ENCODE peak calls at places on chromosomes 2 and 18, in seven cellular contexts. G, W, N, M, D, S and F are unnamed samples.

GRCh38 chr18:55501594-55502345 is 86.2 kb downstream of the TCF4 start:
- ATAC-seq in G (no peak), W (no peak), N (no peak), M (no peak), D (no peak), S (no peak), F (no peak)

GRCh38 chr2:27832396-27832795 is 57.8 kb downstream of the RBKS start:
- ATAC-seq in G (no peak), W (no peak), N (no peak), M (no peak), D (no peak), S (peak; percentile 26), F (no peak)

GRCh38 chr2:11411768-11412448 is 54.1 kb downstream of the E2F6 start:
- ATAC-seq in G (peak; percentile 12), W (peak; percentile 63), N (peak; percentile 78), M (peak; percentile 71), D (no peak), S (peak; percentile 55), F (no peak)

GRCh38 chr2:154240316-154240715 is 368.6 kb downstream of the GALNT13 start:
- ATAC-seq in G (no peak), W (no peak), N (no peak), M (no peak), D (no peak), S (no peak), F (no peak)

GRCh38 chr2:23568257-23569190 is 183.5 kb downstream of the KLHL29 start:
- ATAC-seq in G (no peak), W (peak; percentile 37), N (no peak), M (no peak), D (no peak), S (peak; percentile 24), F (no peak)

GRCh38 chr2:21317131-21317530 is 193.4 kb downstream of the TDRD15 start:
- ATAC-seq in G (peak; percentile 43), W (peak; percentile 66), N (peak; percentile 92), M (peak; percentile 43), D (no peak), S (no peak), F (no peak)

GRCh38 chr18:7165846-7166393 is 48.3 kb upstream of the LAMA1 start:
- ATAC-seq in G (no peak), W (no peak), N (no peak), M (no peak), D (no peak), S (no peak), F (no peak)

GRCh38 chr2:216739035-216739434 is 43.7 kb upstream of the IGFBP5 start:
- ATAC-seq in G (no peak), W (no peak), N (no peak), M (no peak), D (no peak), S (no peak), F (no peak)

GRCh38 chr18:46555724-46556123 is 101.3 kb downstream of the LOXHD1 start:
- ATAC-seq in G (no peak), W (no peak), N (peak; percentile 97), M (no peak), D (peak; percentile 89), S (peak; percentile 86), F (no peak)

GRCh38 chr2:233400341-233400740 is 46.0 kb downstream of the DGKD start:
- ATAC-seq in G (no peak), W (peak; percentile 38), N (peak; percentile 27), M (no peak), D (no peak), S (no peak), F (no peak)

GRCh38 chr2:26144031-26144430 is 28.9 kb upstream of the GAREM2 start:
- ATAC-seq in G (no peak), W (no peak), N (no peak), M (peak; percentile 31), D (no peak), S (peak; percentile 27), F (no peak)

GRCh38 chr2:101401906-101402305 is 14.6 kb upstream of the CREG2 start:
- ATAC-seq in G (no peak), W (no peak), N (peak; percentile 86), M (no peak), D (no peak), S (no peak), F (no peak)

GRCh38 chr2:211900518-211900917 is 638.1 kb downstream of the ERBB4 start:
- ATAC-seq in G (no peak), W (no peak), N (no peak), M (no peak), D (no peak), S (no peak), F (no peak)

GRCh38 chr18:79826966-79827365 is 29.2 kb downstream of the KCNG2 start:
- ATAC-seq in G (no peak), W (no peak), N (peak; percentile 63), M (no peak), D (no peak), S (no peak), F (no peak)

GRCh38 chr18:50870138-50870845 is 8.6 kb upstream of the ME2 start:
- ATAC-seq in G (peak; percentile 94), W (peak; percentile 87), N (no peak), M (no peak), D (peak; percentile 79), S (peak; percentile 86), F (no peak)

GRCh38 chr2:197201874-197202273 is 108.7 kb downstream of the ANKRD44 start:
- ATAC-seq in G (peak; percentile 38), W (no peak), N (no peak), M (no peak), D (no peak), S (no peak), F (no peak)

GRCh38 chr2:124874676-124875075 is 849.6 kb downstream of the CNTNAP5 start:
- ATAC-seq in G (no peak), W (no peak), N (no peak), M (no peak), D (no peak), S (no peak), F (no peak)

GRCh38 chr2:106900130-106900529 is 14.2 kb upstream of the ST6GAL2 start:
- ATAC-seq in G (no peak), W (no peak), N (no peak), M (no peak), D (no peak), S (no peak), F (no peak)

DNA sequence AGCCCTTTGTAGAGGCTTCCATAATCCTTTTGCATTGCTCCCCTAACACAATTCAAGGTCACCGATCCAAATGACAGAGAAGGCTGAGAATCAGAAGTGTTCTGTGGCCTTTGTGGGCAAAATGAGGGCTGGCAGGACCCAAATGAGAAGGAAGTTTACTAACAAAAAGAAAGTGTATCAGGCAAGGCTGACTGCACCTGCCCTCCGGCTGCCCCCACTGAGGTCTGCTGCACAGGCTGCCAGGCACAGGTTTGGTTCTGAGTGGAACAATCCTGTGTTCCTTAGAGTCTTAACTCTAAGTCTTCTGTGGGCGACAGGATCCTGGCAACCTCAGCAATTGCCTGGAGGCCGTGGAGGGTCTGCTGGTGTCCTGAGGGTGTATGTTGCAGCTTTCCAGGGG is 568.5 kb downstream of the CMPK2 start:
- ATAC-seq in G (no peak), W (no peak), N (no peak), M (no peak), D (no peak), S (no peak), F (no peak)
- H3K4me1 ChIP-seq in G (no peaks in the 10 kb centered on the region), W (no peaks in the 10 kb centered on the region), N (no peaks in the 10 kb centered on the region), M (no peaks in the 10 kb centered on the region), D (no peaks in the 10 kb centered on the region), S (no peaks in the 10 kb centered on the region), F (no peaks in the 10 kb centered on the region)

GRCh38 chr2:191321861-191322662 is 76.9 kb downstream of the MYO1B start:
- ATAC-seq in G (peak; percentile 45), W (no peak), N (no peak), M (no peak), D (no peak), S (no peak), F (no peak)
- TF ChIP-seq CTCF in G (no peak), W (no peak), N (no peak), M (no peak), D (no peak), S (no peak), F (no peak)

GRCh38 chr18:48000701-48001100 is 70.2 kb upstream of the SMAD2 start:
- ATAC-seq in G (no peak), W (no peak), N (no peak), M (no peak), D (no peak), S (no peak), F (no peak)
- H3K4me1 ChIP-seq in G (no peaks in the 10 kb centered on the region), W (no peaks in the 10 kb centered on the region), N (no peaks in the 10 kb centered on the region), M (peaks cover 19% of the 10 kb centered on the region), D (peaks cover 12% of the 10 kb centered on the region), S (peaks cover 23% of the 10 kb centered on the region), F (no peaks in the 10 kb centered on the region)

DNA sequence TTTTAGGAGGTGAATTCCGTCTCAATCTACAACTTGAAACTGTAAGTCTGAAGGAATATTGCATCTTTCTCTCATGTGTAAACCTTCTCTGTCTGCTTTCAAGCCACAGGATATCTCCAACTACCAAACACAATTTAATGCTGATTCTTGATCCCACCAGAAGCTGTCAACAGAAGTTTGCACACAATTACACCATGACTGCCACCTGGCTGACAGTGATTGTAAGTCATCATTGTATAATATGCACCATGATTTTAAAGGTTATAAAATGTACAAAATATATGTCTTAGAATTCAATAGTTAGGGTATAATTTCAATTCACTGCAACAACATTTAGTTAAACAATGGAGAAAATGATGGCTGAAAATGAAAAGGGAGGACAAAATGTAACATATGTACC is 18.4 kb downstream of the PREPL start:
- ATAC-seq in G (no peak), W (no peak), N (peak; percentile 68), M (peak; percentile 35), D (no peak), S (peak; percentile 49), F (no peak)
- TF ChIP-seq CTCF in G (peak; percentile 62), W (peak; percentile 14), N (peak; percentile 65), M (peak; percentile 74), D (peak; percentile 48), S (peak; percentile 74), F (no peak)

DNA sequence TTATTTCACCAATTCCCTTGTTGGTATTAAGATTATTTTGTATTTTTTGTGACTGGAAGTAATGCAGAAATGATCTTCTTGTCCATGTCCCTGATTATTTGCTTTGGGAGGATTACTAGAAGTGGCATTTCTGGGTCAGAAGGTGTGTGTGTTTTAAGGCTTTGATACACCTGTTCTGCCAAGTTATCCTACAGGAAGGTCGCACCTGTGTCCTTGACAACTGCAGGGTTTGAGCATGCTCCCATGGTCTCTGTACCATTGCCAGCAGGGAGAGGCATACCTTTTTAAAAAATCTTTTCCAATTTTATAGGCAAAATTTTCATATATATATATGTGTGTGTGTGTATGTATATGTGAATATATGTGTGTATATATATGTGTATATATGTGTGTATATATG is 29.7 kb downstream of the KDM3A start:
- ATAC-seq in G (no peak), W (no peak), N (no peak), M (no peak), D (no peak), S (no peak), F (no peak)
- H3K4me1 ChIP-seq in G (peaks cover 3% of the 10 kb centered on the region), W (no peaks in the 10 kb centered on the region), N (no peaks in the 10 kb centered on the region), M (peaks cover 42% of the 10 kb centered on the region), D (no peaks in the 10 kb centered on the region), S (no peaks in the 10 kb centered on the region), F (peaks cover 3% of the 10 kb centered on the region)